ENCODE peak calls at places on chromosomes 6 and 20, in six cellular contexts. M, Q, B, X, N and P are unnamed samples.

GRCh38 chr20:61874421-61875068 is 191.1 kb downstream of the TAF4 start:
- DNase-seq in M (peak), Q (no peak), B (no peak), X (peak), N (peak), P (no peak)

GRCh38 chr6:162068340-162068739 is 659.2 kb downstream of the PRKN start:
- DNase-seq in M (no peak), Q (no peak), B (no peak), X (no peak), N (no peak), P (no peak)

GRCh38 chr6:164098857-164099534 is 684.5 kb downstream of the QKI start:
- DNase-seq in M (no peak), Q (no peak), B (no peak), X (no peak), N (peak), P (peak)

GRCh38 chr20:63744158-63744557 is 4.6 kb downstream of the SLC2A4RG start:
- DNase-seq in M (no peak), Q (no peak), B (no peak), X (no peak), N (no peak), P (no peak)

GRCh38 chr6:144559865-144560603 is 274.9 kb downstream of the UTRN start:
- DNase-seq in M (no peak), Q (no peak), B (no peak), X (no peak), N (no peak), P (no peak)

GRCh38 chr20:10658051-10658823 is 15.6 kb downstream of the JAG1 start:
- DNase-seq in M (no peak), Q (no peak), B (peak), X (no peak), N (peak), P (no peak)

GRCh38 chr6:162887981-162888689 is 160.4 kb downstream of the PACRG start:
- DNase-seq in M (no peak), Q (no peak), B (no peak), X (no peak), N (peak), P (no peak)

GRCh38 chr6:53938810-53939209 is 144.0 kb downstream of the LRRC1 start:
- DNase-seq in M (no peak), Q (no peak), B (no peak), X (no peak), N (no peak), P (no peak)

GRCh38 chr20:47276856-47277541 is 79.5 kb downstream of the ZMYND8 start:
- DNase-seq in M (peak), Q (no peak), B (peak), X (no peak), N (peak), P (peak)

GRCh38 chr6:130020106-130020851 is 1.9 kb downstream of the L3MBTL3 start:
- DNase-seq in M (peak), Q (peak), B (peak), X (peak), N (peak), P (peak)

GRCh38 chr20:59787186-59787890 is 146.1 kb downstream of the SYCP2 start:
- DNase-seq in M (no peak), Q (no peak), B (no peak), X (no peak), N (no peak), P (no peak)

GRCh38 chr6:90406957-90407356 is 110.3 kb upstream of the BACH2 start:
- DNase-seq in M (no peak), Q (no peak), B (no peak), X (no peak), N (no peak), P (no peak)

GRCh38 chr6:126040394-126040793 is 54.1 kb downstream of the TRMT11 start:
- DNase-seq in M (no peak), Q (no peak), B (no peak), X (no peak), N (no peak), P (no peak)

GRCh38 chr20:17504326-17504897 is 26.8 kb downstream of the BFSP1 start:
- DNase-seq in M (no peak), Q (no peak), B (no peak), X (no peak), N (no peak), P (no peak)

GRCh38 chr20:61752576-61752975 is 313.1 kb downstream of the TAF4 start:
- DNase-seq in M (no peak), Q (no peak), B (no peak), X (no peak), N (no peak), P (no peak)

GRCh38 chr20:884983-885952 is 30.9 kb downstream of the ANGPT4 start:
- DNase-seq in M (no peak), Q (no peak), B (peak), X (peak), N (peak), P (no peak)

GRCh38 chr6:151012321-151013294 is 147.1 kb downstream of the MTHFD1L start:
- DNase-seq in M (no peak), Q (no peak), B (no peak), X (no peak), N (no peak), P (no peak)
- H3K27ac ChIP-seq in M (no peak), Q (no peak), B (no peak), X (no peak), N (no peak), P (no peak)

DNA sequence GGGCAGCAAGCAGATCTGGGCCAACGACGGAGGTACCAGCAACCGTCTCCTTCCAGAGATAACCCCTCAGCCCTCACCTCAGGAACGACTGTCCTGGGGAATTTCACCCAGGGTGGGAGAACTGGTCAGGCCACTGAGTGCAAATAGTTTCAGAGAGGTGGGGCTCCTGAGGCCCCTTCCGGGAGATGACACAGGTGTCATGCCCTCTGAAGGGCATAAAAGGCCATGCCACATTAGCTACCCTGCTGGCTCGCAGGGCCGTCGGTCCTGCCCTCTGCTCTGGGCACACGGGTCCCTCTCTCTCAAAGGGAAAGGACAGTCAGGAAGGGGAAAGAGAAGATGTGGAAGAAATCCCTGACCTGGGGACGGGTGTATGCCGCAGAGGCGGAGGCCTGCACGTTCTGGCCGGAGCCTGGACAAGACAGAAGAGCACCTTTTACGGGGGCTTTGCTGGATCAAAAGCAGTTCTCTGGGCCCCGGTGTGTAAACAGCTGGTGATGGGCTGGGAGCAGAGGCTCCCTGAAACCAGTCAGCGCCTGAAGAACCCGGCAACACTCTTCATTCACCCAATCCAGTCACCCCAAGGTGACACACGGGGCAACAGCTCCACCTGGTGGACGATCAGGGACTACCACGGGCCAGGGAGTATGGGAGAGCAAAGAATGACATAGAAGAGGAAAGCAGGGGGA is 6.4 kb upstream of the TAF8 start:
- DNase-seq in M (peak), Q (peak), B (peak), X (peak), N (peak), P (peak)
- H3K27ac ChIP-seq in M (peak), Q (peak), B (peak), X (no peak), N (no peak), P (no peak)

DNA sequence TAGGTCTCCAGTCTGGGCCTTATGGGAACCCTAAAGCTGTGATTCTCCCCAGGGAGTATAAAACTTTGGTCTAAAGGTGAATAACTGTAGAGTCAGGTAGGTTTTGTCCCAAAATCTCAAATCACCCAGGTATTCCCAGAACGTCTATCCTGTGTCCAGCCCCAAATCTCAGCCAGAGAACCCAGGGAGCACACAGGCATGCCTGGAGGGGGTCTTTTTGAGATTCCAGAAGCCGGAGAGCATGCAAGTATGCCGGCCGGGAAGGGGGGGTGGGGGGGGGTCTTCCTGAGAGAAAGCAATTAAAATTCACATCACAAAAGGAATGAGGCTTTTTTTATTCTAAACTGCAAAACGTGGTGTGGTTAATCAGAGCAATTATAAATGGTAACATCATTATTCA is 210.0 kb downstream of the PTPRT start:
- DNase-seq in M (no peak), Q (no peak), B (no peak), X (no peak), N (no peak), P (no peak)
- H3K27ac ChIP-seq in M (no peak), Q (no peak), B (no peak), X (no peak), N (no peak), P (no peak)

GRCh38 chr6:165306955-165307354 is 2.5 kb downstream of the C6orf118 start:
- DNase-seq in M (no peak), Q (no peak), B (no peak), X (no peak), N (no peak), P (no peak)

GRCh38 chr6:165308926-165309731 is at the start of gene C6orf118:
- DNase-seq in M (no peak), Q (no peak), B (peak), X (peak), N (peak), P (peak)
- H3K27ac ChIP-seq in M (no peak), Q (no peak), B (no peak), X (no peak), N (no peak), P (no peak)

GRCh38 chr20:31559704-31560093 is 45.4 kb upstream of the ID1 start:
- DNase-seq in M (no peak), Q (no peak), B (peak), X (no peak), N (no peak), P (no peak)
- H3K27ac ChIP-seq in M (peak), Q (no peak), B (peak), X (no peak), N (no peak), P (peak)

DNA sequence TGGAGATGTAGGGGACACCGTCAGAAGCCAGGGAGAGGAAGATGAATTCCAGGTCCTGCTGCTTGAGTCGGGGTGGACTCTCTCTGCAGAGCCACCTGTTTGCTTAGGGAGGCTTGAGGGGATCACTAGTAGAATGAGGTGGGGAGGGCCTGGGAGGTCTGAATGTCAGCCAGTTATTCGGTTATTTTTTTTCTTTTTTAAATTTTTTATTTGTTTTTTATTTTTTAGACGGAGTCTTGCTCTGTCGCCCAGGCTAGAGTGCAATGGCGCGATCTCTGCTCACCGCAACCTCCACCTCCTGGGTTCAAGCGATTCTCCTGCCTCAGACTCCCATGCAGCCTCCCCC is 8.4 kb downstream of the TEAD3 start:
- DNase-seq in M (no peak), Q (no peak), B (no peak), X (no peak), N (no peak), P (no peak)
- H3K27ac ChIP-seq in M (peak), Q (no peak), B (peak), X (no peak), N (peak), P (peak)

DNA sequence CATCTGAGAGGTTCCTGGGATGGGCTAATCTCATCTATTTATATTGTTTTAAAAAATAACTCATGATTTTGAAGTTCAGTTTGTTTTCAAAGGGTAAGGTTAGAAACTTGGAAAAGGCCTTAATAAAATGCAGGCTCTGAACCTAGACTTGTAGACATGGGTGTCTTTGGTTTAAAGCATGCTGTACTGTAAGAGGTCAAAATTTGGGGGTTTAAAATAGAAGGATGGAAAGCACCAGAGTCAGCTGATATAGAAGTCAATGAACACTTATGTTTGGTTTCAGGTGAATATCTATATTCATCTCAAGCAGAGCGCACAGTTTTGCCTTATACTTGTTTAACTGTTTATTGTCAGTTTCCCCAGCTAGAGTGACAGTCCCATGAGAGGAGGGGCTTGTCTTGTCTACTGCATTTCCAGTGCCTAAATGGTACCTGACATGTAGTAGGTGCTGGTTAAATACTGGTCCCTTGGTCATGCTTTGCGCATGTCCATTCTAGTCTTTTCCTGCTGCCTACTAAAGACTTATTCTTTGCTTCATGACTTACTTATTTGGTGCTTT is 112.3 kb upstream of the DTNBP1 start:
- DNase-seq in M (no peak), Q (no peak), B (no peak), X (no peak), N (no peak), P (no peak)
- H3K27ac ChIP-seq in M (no peak), Q (no peak), B (no peak), X (no peak), N (no peak), P (no peak)

DNA sequence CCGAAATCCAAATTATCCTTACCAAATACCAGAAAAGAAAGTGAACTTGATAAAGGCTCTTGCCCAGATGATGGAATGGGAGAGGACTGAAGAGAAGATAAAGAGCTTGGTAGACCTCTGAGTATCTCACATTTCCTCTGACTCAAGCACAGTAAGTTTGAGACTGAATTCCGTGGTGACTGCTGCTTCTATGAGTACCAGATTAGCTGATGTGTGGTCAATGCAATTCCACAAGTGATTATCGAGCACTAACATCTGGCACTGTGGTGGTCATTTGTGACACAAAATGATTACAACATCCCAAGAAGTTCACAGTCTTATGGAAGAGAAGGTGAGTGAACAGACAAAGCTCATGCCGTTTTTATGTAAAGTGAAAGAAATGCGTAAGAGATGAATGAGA is 2.6 kb upstream of the RPS6KA2 start:
- DNase-seq in M (no peak), Q (no peak), B (no peak), X (no peak), N (no peak), P (no peak)
- H3K27ac ChIP-seq in M (no peak), Q (no peak), B (no peak), X (no peak), N (no peak), P (no peak)

DNA sequence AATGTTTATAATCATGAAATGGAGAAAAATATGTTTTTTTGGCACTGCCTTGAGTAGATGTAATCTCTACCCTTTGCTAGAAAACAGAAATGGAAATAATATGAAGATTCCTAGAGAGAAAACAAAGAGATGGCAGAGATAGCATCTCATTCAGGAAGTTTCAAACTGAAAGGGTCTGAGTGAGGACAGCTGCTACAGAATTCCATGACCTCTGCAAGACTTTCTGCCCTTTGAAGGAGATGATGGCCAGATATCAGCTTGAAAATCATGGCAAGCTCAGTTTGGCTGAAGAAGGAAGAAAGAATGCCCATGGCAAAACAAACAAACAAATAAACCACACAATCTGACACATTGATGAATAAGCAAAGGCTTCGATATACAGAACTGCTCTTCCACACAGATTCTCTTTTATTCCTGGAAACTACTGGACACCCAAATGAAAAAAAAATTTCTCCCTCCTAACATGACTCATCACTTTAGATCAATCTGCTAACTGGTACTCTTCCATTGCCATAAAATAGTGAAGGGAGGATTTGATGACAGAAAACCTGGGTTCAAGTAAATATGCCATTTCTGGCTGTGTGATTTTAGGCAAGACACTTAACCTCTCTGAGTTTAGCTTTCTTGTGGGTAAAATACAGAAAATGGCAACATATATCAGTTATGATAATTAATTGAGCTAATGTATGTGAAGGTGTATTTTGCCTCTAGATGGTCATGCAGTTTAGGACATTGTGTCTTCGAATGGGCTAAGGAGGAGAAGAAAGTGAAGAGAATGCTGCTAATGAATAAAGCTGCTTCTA is 105.9 kb upstream of the SPACA1 start:
- DNase-seq in M (no peak), Q (no peak), B (no peak), X (no peak), N (no peak), P (no peak)
- H3K27ac ChIP-seq in M (no peak), Q (no peak), B (no peak), X (peak), N (no peak), P (no peak)